ENCODE peak calls at places on chromosomes 16 and 17, in four cellular contexts. One of them, this sample, is unnamed.

GRCh38 chr16:63461248-63461841 is 1425.1 kb upstream of the CDH8 start:
- DNase-seq in K562: no peak
- DNase-seq in SK-N-SH: peak
- DNase-seq in HepG2: peak
- DNase-seq in this sample: no peak

GRCh38 chr16:85984211-85984880 is 85.4 kb downstream of the IRF8 start:
- DNase-seq in K562: no peak
- DNase-seq in SK-N-SH: no peak
- DNase-seq in HepG2: no peak
- DNase-seq in this sample: no peak

GRCh38 chr17:50594040-50594618 is 33.6 kb downstream of the CACNA1G start:
- DNase-seq in K562: no peak
- DNase-seq in SK-N-SH: peak
- DNase-seq in HepG2: no peak
- DNase-seq in this sample: no peak

GRCh38 chr16:79751785-79752184 is 151.2 kb upstream of the MAF start:
- DNase-seq in K562: no peak
- DNase-seq in SK-N-SH: no peak
- DNase-seq in HepG2: no peak
- DNase-seq in this sample: no peak

GRCh38 chr17:60421273-60422161 is 772 bp upstream of the CHCT1 start:
- DNase-seq in K562: no peak
- DNase-seq in SK-N-SH: peak
- DNase-seq in HepG2: peak
- DNase-seq in this sample: no peak

GRCh38 chr17:39538875-39539274 is 68.8 kb downstream of the NEUROD2 start:
- DNase-seq in K562: no peak
- DNase-seq in SK-N-SH: no peak
- DNase-seq in HepG2: no peak
- DNase-seq in this sample: no peak

GRCh38 chr16:85750827-85751641 is at the start of gene C16orf74:
- DNase-seq in K562: peak
- DNase-seq in SK-N-SH: peak
- DNase-seq in HepG2: no peak
- DNase-seq in this sample: no peak

GRCh38 chr17:83109793-83110645 is 30.6 kb downstream of the METRNL start:
- DNase-seq in K562: no peak
- DNase-seq in SK-N-SH: peak
- DNase-seq in HepG2: peak
- DNase-seq in this sample: peak

GRCh38 chr16:54282202-54282922 is 4.2 kb downstream of the IRX3 start:
- DNase-seq in K562: peak
- DNase-seq in SK-N-SH: peak
- DNase-seq in HepG2: no peak
- DNase-seq in this sample: peak

GRCh38 chr16:89397331-89397861 is 93.0 kb downstream of the ANKRD11 start:
- DNase-seq in K562: no peak
- DNase-seq in SK-N-SH: no peak
- DNase-seq in HepG2: no peak
- DNase-seq in this sample: no peak

GRCh38 chr17:77720946-77721822 is 237.3 kb upstream of the TNRC6C start:
- DNase-seq in K562: no peak
- DNase-seq in SK-N-SH: no peak
- DNase-seq in HepG2: no peak
- DNase-seq in this sample: no peak

GRCh38 chr16:68369697-68370096 is 58.9 kb downstream of the PRMT7 start:
- DNase-seq in K562: no peak
- DNase-seq in SK-N-SH: no peak
- DNase-seq in HepG2: no peak
- DNase-seq in this sample: no peak

GRCh38 chr16:66898207-66898606 is 17.9 kb downstream of the PDP2 start:
- DNase-seq in K562: no peak
- DNase-seq in SK-N-SH: no peak
- DNase-seq in HepG2: no peak
- DNase-seq in this sample: no peak

GRCh38 chr16:84899414-84899813 is 79.6 kb downstream of the CRISPLD2 start:
- DNase-seq in K562: no peak
- DNase-seq in SK-N-SH: no peak
- DNase-seq in HepG2: no peak
- DNase-seq in this sample: no peak

GRCh38 chr17:40548491-40548981 is 16.7 kb downstream of the CCR7 start:
- DNase-seq in K562: no peak
- DNase-seq in SK-N-SH: no peak
- DNase-seq in HepG2: no peak
- DNase-seq in this sample: no peak

GRCh38 chr17:63950940-63951907 is 19.1 kb upstream of the CD79B start:
- DNase-seq in K562: peak
- DNase-seq in SK-N-SH: no peak
- DNase-seq in HepG2: peak
- DNase-seq in this sample: peak

GRCh38 chr16:87240211-87241134 is 76.7 kb downstream of the C16orf95 start:
- DNase-seq in K562: no peak
- DNase-seq in SK-N-SH: peak
- DNase-seq in HepG2: no peak
- DNase-seq in this sample: no peak

GRCh38 chr17:72719582-72720493 is 372.6 kb downstream of the SLC39A11 start:
- DNase-seq in K562: no peak
- DNase-seq in SK-N-SH: no peak
- DNase-seq in HepG2: no peak
- DNase-seq in this sample: no peak

GRCh38 chr16:79089735-79090284 is 510.7 kb downstream of the MAF start:
- DNase-seq in K562: no peak
- DNase-seq in SK-N-SH: no peak
- DNase-seq in HepG2: no peak
- DNase-seq in this sample: no peak

GRCh38 chr17:35051579-35052239 is 11.8 kb downstream of the RFFL start:
- DNase-seq in K562: no peak
- DNase-seq in SK-N-SH: no peak
- DNase-seq in HepG2: peak
- DNase-seq in this sample: no peak

GRCh38 chr16:89958596-89958995 is 10.0 kb downstream of the DEF8 start:
- DNase-seq in K562: no peak
- DNase-seq in SK-N-SH: no peak
- DNase-seq in HepG2: no peak
- DNase-seq in this sample: no peak

GRCh38 chr17:35630530-35631148 is 43.5 kb downstream of the AP2B1 start:
- DNase-seq in K562: no peak
- DNase-seq in SK-N-SH: no peak
- DNase-seq in HepG2: no peak
- DNase-seq in this sample: peak

GRCh38 chr17:8997994-8998628 is 23.2 kb upstream of the NTN1 start:
- DNase-seq in K562: peak
- DNase-seq in SK-N-SH: peak
- DNase-seq in HepG2: peak
- DNase-seq in this sample: peak

GRCh38 chr16:19861811-19862327 is 22.8 kb downstream of the GPRC5B start:
- DNase-seq in K562: no peak
- DNase-seq in SK-N-SH: no peak
- DNase-seq in HepG2: no peak
- DNase-seq in this sample: no peak

GRCh38 chr17:29256735-29257466 is 10.2 kb downstream of the CRYBA1 start:
- DNase-seq in K562: no peak
- DNase-seq in SK-N-SH: no peak
- DNase-seq in HepG2: no peak
- DNase-seq in this sample: no peak

GRCh38 chr17:28008526-28008925 is 34.0 kb upstream of the NLK start:
- DNase-seq in K562: peak
- DNase-seq in SK-N-SH: no peak
- DNase-seq in HepG2: peak
- DNase-seq in this sample: peak

GRCh38 chr17:82802141-82802540 is 37.7 kb downstream of the ZNF750 start:
- DNase-seq in K562: no peak
- DNase-seq in SK-N-SH: no peak
- DNase-seq in HepG2: no peak
- DNase-seq in this sample: no peak

GRCh38 chr17:8066841-8067775 is 20.4 kb downstream of the ALOX12B start:
- DNase-seq in K562: no peak
- DNase-seq in SK-N-SH: no peak
- DNase-seq in HepG2: no peak
- DNase-seq in this sample: no peak

GRCh38 chr17:11996722-11997146 is 541 bp downstream of the ZNF18 start:
- DNase-seq in K562: no peak
- DNase-seq in SK-N-SH: no peak
- DNase-seq in HepG2: peak
- DNase-seq in this sample: peak

DNA sequence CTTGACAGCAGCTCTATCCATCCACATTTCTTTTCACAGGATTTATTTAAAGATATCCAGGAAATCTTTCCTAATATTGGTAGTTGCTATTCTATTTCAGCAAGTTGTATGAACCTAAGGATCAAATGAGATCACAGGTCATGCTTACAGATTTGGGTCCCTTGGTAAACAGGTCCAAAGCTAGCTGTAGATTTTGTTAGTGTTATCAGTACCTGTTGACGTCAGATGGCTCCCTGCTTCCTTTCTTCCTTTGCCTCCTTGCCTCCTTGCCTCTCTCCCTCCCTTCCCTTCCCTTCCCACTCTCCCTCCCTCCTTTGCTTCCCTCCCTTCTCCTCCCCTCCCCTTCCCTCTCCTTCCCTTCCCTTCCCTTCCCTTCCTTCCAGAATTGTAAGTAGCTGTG is 76.6 kb downstream of the EFCAB13 start:
- DNase-seq in K562: no peak
- DNase-seq in SK-N-SH: no peak
- DNase-seq in HepG2: no peak
- DNase-seq in this sample: no peak
- TF ChIP-seq ELF1 in K562: no peak
- TF ChIP-seq ELF1 in SK-N-SH: no peak
- TF ChIP-seq ELF1 in HepG2: no peak
- TF ChIP-seq ELF1 in this sample: no peak

GRCh38 chr17:43787728-43788127 is 7.5 kb downstream of the CFAP97D1 start:
- DNase-seq in K562: no peak
- DNase-seq in SK-N-SH: no peak
- DNase-seq in HepG2: no peak
- DNase-seq in this sample: no peak

GRCh38 chr17:43782903-43783462 is 2.7 kb downstream of the CFAP97D1 start:
- DNase-seq in K562: no peak
- DNase-seq in SK-N-SH: no peak
- DNase-seq in HepG2: no peak
- DNase-seq in this sample: no peak

GRCh38 chr17:43784628-43785101 is 4.4 kb downstream of the CFAP97D1 start:
- DNase-seq in K562: no peak
- DNase-seq in SK-N-SH: no peak
- DNase-seq in HepG2: peak
- DNase-seq in this sample: no peak

GRCh38 chr17:43780135-43780534 is at the start of gene CFAP97D1:
- DNase-seq in K562: no peak
- DNase-seq in SK-N-SH: no peak
- DNase-seq in HepG2: no peak
- DNase-seq in this sample: no peak

DNA sequence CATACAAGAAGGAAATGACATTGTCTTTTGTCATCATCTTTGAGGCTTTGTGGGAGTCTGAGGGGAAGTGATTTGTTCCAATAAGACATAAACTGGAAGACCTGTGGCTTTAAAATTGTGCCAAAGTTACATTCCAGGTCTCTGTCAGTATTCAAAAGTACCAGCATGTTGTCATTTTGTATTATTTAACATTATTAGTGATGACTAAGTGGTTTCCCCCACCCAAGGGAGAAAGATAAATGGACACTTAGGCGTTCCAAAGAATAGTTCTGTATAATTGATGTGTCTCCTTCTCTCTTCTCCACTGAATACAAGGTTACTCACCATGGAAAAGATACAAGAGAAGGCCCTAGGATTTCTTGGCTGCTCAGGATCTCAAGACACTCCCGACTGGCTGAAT is 3.8 kb downstream of the CFAP97D1 start:
- DNase-seq in K562: no peak
- DNase-seq in SK-N-SH: no peak
- DNase-seq in HepG2: no peak
- DNase-seq in this sample: no peak
- TF ChIP-seq ZBTB33 in K562: no peak
- TF ChIP-seq ZBTB33 in SK-N-SH: no peak
- TF ChIP-seq ZBTB33 in HepG2: no peak
- TF ChIP-seq ZBTB33 in this sample: no peak

DNA sequence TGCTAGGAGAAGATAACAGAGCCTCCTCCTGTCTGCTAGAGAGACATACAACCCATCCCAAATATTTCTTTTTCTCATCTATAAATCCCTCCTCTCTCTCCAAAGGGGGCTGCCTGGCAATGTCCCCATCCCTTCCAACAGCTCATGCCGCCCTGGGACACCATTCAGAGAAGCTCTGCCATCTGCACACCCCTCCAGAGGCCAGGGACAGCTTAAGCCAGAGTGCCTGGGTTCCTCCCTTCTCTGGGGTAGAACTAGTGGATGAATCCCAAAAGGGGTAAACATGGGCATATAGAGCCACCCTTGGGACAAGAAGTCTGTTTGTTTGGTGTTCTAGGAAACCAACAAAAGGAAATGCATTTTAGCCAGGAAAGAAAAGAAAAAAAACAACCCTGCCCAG is 2.6 kb upstream of the LPO start:
- DNase-seq in K562: no peak
- DNase-seq in SK-N-SH: no peak
- DNase-seq in HepG2: no peak
- DNase-seq in this sample: no peak
- TF ChIP-seq ELF1 in K562: no peak
- TF ChIP-seq ELF1 in SK-N-SH: no peak
- TF ChIP-seq ELF1 in HepG2: no peak
- TF ChIP-seq ELF1 in this sample: no peak

DNA sequence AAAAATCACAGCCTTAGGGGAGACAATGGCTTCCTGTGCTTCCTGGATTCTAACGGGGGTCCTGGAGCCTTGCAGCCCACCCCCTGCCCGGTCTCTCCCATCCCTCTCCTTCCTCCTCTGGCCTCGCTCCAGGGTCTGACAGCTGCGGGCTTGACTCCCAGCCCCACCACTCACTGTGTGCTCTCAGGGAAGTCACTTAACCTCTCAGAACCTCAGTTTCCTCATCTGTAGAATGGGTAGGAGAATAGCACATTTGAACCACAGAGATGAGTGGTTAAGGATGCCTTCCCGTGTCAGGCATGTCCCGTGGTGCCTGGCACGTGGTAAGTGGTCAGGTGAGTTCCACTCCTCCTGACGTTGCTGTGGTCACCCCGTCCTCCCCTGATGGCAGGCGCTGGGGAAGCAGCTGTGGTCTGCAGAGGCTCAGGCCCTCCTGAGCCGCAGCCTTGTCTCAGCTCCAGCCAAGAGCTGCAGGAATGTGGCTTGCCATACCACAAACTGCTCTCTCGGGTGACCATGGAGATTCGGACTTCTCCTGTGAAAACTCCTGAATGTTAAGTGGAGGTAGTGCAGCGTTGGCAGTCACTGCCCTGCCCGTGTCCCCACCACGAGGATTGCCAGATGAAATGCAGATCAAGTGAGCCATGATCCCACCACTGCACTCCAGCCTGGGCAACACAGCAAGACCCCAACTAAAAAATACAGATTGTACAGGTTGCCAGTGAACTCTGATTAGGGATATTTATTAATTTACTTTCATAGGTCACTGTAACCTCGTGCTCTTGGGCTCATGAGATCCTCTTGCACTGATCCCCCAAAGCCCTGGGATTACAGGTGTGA is 85.7 kb downstream of the NT5M start:
- DNase-seq in K562: no peak
- DNase-seq in SK-N-SH: no peak
- DNase-seq in HepG2: no peak
- DNase-seq in this sample: no peak
- TF ChIP-seq ZBTB33 in K562: no peak
- TF ChIP-seq ZBTB33 in SK-N-SH: no peak
- TF ChIP-seq ZBTB33 in HepG2: no peak
- TF ChIP-seq ZBTB33 in this sample: no peak

This sample was measured in HCT116.